ENCODE peak calls at places on chromosomes 16 and 17, in nine cellular contexts. E is IMR-90; U is ovary; V is CD8-positive, alpha-beta T cell; Q is effector memory CD4-positive, alpha-beta T cell; B is fibroblast of lung; Z is transverse colon; I is prostate gland; R is heart right ventricle. J is an unnamed sample. For H3K27me3, the result is how much of the 10 kb centered on the place peaks cover.

GRCh38 chr17:1004769-1005295 is 7.9 kb downstream of the TIMM22 start:
- DNase-seq in Z (no peak), Q (no peak), E (no peak), B (no peak), R (no peak), I (no peak), U (no peak), V (no peak), J (no peak)

GRCh38 chr17:38706625-38707298 is 1.7 kb downstream of the MLLT6 start:
- DNase-seq in B (no peak), I (no peak), Z (no peak), R (no peak), V (peak), U (no peak), E (no peak), Q (peak), J (no peak)

GRCh38 chr16:84042879-84043485 is 387 bp upstream of the SLC38A8 start:
- DNase-seq in U (no peak), B (no peak), E (no peak), V (no peak), R (no peak), Q (no peak), Z (no peak), I (no peak), J (no peak)

GRCh38 chr17:36524428-36524876 is 10.2 kb downstream of the MYO19 start:
- DNase-seq in Q (no peak), R (no peak), I (no peak), E (peak), B (no peak), Z (no peak), U (no peak), V (no peak), J (peak)

GRCh38 chr17:60601443-60602384 is 1.7 kb downstream of the PPM1D start:
- DNase-seq in B (peak), R (peak), Z (peak), I (peak), E (peak), U (peak), V (peak), Q (peak), J (peak)

GRCh38 chr17:50020841-50021599 is 26.0 kb upstream of the DLX3 start:
- DNase-seq in V (no peak), U (no peak), E (no peak), R (no peak), I (no peak), Q (no peak), Z (no peak), B (no peak), J (no peak)

GRCh38 chr16:1964046-1964505 is 550 bp downstream of the RPS2 start:
- DNase-seq in E (no peak), R (no peak), I (no peak), U (peak), Z (no peak), Q (peak), V (no peak), B (peak), J (peak)

GRCh38 chr16:57265850-57266530 is 18.5 kb downstream of the PLLP start:
- DNase-seq in U (peak), R (peak), E (no peak), V (no peak), B (no peak), Z (peak), Q (no peak), I (peak), J (no peak)

GRCh38 chr17:61405047-61405685 is 5.5 kb downstream of the TBX2 start:
- DNase-seq in V (no peak), I (no peak), Z (no peak), Q (no peak), E (peak), U (no peak), B (peak), R (no peak), J (no peak)

GRCh38 chr17:80453126-80453979 is 23.1 kb downstream of the NPTX1 start:
- DNase-seq in Q (no peak), E (no peak), R (no peak), V (no peak), B (no peak), U (no peak), I (no peak), Z (no peak), J (no peak)

GRCh38 chr17:80449930-80450576 is 26.4 kb downstream of the NPTX1 start:
- DNase-seq in Z (no peak), V (no peak), I (no peak), Q (no peak), U (no peak), E (peak), R (no peak), B (peak), J (no peak)

GRCh38 chr17:80453980-80454556 is 22.3 kb downstream of the NPTX1 start:
- DNase-seq in I (no peak), U (no peak), R (no peak), Q (no peak), E (no peak), Z (no peak), V (peak), B (peak), J (no peak)

GRCh38 chr17:80451104-80451775 is 25.2 kb downstream of the NPTX1 start:
- DNase-seq in U (no peak), R (no peak), Q (no peak), E (no peak), Z (no peak), B (no peak), I (no peak), V (no peak), J (no peak)

DNA sequence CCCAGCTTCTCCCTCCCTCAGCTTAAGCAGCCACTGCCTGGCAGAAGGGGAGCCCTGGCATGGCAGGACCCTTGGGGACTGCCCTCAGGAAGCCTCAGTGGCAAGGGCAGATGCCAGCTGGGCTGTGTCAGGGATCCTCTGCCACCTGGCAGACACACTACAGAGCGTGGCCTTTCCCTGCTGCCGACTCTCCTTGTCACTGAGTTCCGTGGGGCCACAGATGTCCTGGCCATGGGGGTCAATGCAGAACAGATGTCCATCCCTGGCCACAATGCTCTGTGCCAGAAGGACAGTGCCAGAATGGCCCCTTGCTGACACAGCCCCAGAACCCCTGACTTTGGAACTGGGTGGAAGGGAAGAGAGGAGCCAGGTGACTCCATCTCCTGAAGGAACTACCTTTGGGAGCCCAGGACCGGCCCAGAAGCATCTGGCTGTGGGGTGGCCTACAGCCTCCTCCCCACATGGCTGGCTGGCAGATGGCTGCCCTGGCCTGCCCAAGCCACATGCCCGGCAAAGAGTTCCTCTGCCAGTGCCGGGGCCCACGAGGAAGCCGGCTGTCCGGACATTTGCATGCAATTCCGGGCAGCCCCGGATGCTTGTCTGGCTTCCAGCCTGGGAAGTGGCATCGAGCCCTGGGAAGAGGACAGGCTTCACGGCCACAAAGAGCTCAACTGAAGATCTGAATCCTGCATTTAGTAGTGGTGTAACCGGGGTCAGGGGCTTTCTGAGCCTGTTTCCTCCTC is 24.1 kb downstream of the NPTX1 start:
- DNase-seq in I (no peak), R (no peak), Q (no peak), U (no peak), Z (no peak), E (no peak), V (no peak), B (no peak), J (no peak)
- H3K27me3 ChIP-seq in I (under half), R (under half), Q (under half), U (under half), Z (under half), E (under half), V (under half), B (under half), J (under half)

GRCh38 chr17:19410875-19411291 is at the start of gene RNF112:
- DNase-seq in B (peak), E (peak), U (no peak), Z (no peak), Q (no peak), I (no peak), R (no peak), V (no peak), J (no peak)
- H3K4me3 ChIP-seq in B (peak), E (no peak), U (no peak), Z (peak), Q (no peak), I (peak), R (peak), V (no peak), J (no peak)

GRCh38 chr17:78875738-78876597 is 27.0 kb downstream of the CEP295NL start:
- DNase-seq in R (no peak), Z (no peak), B (peak), U (no peak), V (no peak), Q (no peak), I (no peak), E (peak), J (no peak)
- H3K27ac ChIP-seq in R (peak), Z (peak), B (no peak), U (peak), V (no peak), Q (no peak), I (no peak), E (peak), J (no peak)

GRCh38 chr16:87665193-87665592 is 62.9 kb downstream of the JPH3 start:
- DNase-seq in E (no peak), U (no peak), R (no peak), I (no peak), Q (no peak), B (no peak), V (no peak), Z (no peak), J (no peak)
- H3K27me3 ChIP-seq in E (half or more), U (under half), R (under half), I (under half), Q (under half), B (under half), V (under half), Z (under half), J (under half)